ENCODE peak calls at places on chromosomes 12 and 14, in four cellular contexts. D, Q, U and O are unnamed samples.

GRCh38 chr14:82398313-82398712 is 864.7 kb upstream of the SEL1L start:
- DNase-seq in D (no peak), Q (peak; percentile 31), U (no peak), O (no peak)

GRCh38 chr12:117587646-117588287 is 226.3 kb upstream of the NOS1 start:
- DNase-seq in D (peak; percentile 22), Q (peak; percentile 65), U (peak; percentile 64), O (peak; percentile 65)

GRCh38 chr12:92987846-92988621 is 58.9 kb upstream of the EEA1 start:
- DNase-seq in D (peak; percentile 38), Q (no peak), U (peak; percentile 57), O (no peak)

GRCh38 chr14:95361373-95362179 is 41.9 kb upstream of the CLMN start:
- DNase-seq in D (no peak), Q (peak; percentile 61), U (peak; percentile 61), O (no peak)

GRCh38 chr14:100399052-100399849 is 76.1 kb downstream of the SLC25A47 start:
- DNase-seq in D (no peak), Q (no peak), U (no peak), O (no peak)

GRCh38 chr12:41220931-41221330 is 32.8 kb downstream of the PDZRN4 start:
- DNase-seq in D (no peak), Q (peak; percentile 41), U (no peak), O (no peak)

GRCh38 chr12:62603061-62603810 is 136.6 kb downstream of the MON2 start:
- DNase-seq in D (peak; percentile 87), Q (peak; percentile 84), U (peak; percentile 92), O (peak; percentile 73)

GRCh38 chr12:6792522-6793201 is 3.3 kb downstream of the CD4 start:
- DNase-seq in D (no peak), Q (no peak), U (peak; percentile 71), O (no peak)

GRCh38 chr12:127193341-127193740 is 1073.6 kb upstream of the TMEM132C start:
- DNase-seq in D (no peak), Q (no peak), U (no peak), O (no peak)

GRCh38 chr14:91911474-91912032 is 35.9 kb downstream of the FBLN5 start:
- DNase-seq in D (no peak), Q (peak; percentile 47), U (no peak), O (peak; percentile 54)

GRCh38 chr12:39499296-39499695 is 56.4 kb upstream of the KIF21A start:
- DNase-seq in D (no peak), Q (no peak), U (no peak), O (no peak)

GRCh38 chr12:125330645-125331341 is 265.6 kb downstream of the AACS start:
- DNase-seq in D (peak; percentile 20), Q (peak; percentile 63), U (peak; percentile 58), O (peak; percentile 76)

GRCh38 chr12:42343721-42344120 is 17.8 kb downstream of the PPHLN1 start:
- DNase-seq in D (no peak), Q (no peak), U (no peak), O (no peak)

GRCh38 chr12:92432724-92433281 is 270.0 kb upstream of the PLEKHG7 start:
- DNase-seq in D (no peak), Q (no peak), U (no peak), O (no peak)

GRCh38 chr12:21561158-21561557 is 35.1 kb downstream of the SPX start:
- DNase-seq in D (no peak), Q (no peak), U (no peak), O (no peak)
- TF ChIP-seq CTCF in D (no peak), Q (no peak), U (no peak), O (no peak)

GRCh38 chr12:120980800-120981368 is 2.5 kb downstream of the HNF1A start:
- DNase-seq in D (no peak), Q (no peak), U (no peak), O (no peak)

GRCh38 chr12:120979862-120980696 is 1.7 kb downstream of the HNF1A start:
- DNase-seq in D (no peak), Q (no peak), U (no peak), O (no peak)

GRCh38 chr12:120978296-120979219 is at the start of gene HNF1A:
- DNase-seq in D (no peak), Q (no peak), U (no peak), O (no peak)

GRCh38 chr12:120979220-120979861 is 998 bp downstream of the HNF1A start:
- DNase-seq in D (no peak), Q (no peak), U (no peak), O (no peak)

GRCh38 chr12:120977531-120978295 is 630 bp upstream of the HNF1A start:
- DNase-seq in D (no peak), Q (no peak), U (no peak), O (no peak)
- H3K27ac ChIP-seq in D (no peak overlapping the region), Q (no peak overlapping the region), U (no peak overlapping the region), O (no peak overlapping the region)

GRCh38 chr12:3662516-3662915 is 90.4 kb downstream of the CRACR2A start:
- DNase-seq in D (no peak), Q (no peak), U (no peak), O (no peak)

GRCh38 chr12:3661028-3661427 is 91.9 kb downstream of the CRACR2A start:
- DNase-seq in D (no peak), Q (no peak), U (no peak), O (peak; percentile 19)

GRCh38 chr12:3655331-3655900 is 97.5 kb downstream of the CRACR2A start:
- DNase-seq in D (no peak), Q (peak; percentile 51), U (no peak), O (peak; percentile 9)

GRCh38 chr12:3656946-3657622 is 95.8 kb downstream of the CRACR2A start:
- DNase-seq in D (no peak), Q (no peak), U (no peak), O (no peak)

GRCh38 chr12:3658327-3659163 is 94.4 kb downstream of the CRACR2A start:
- DNase-seq in D (no peak), Q (peak; percentile 47), U (no peak), O (no peak)
- TF ChIP-seq CTCF in D (no peak), Q (peak; percentile 41), U (peak; percentile 38), O (no peak)

GRCh38 chr14:47227051-47227600 is 448.3 kb downstream of the MDGA2 start:
- DNase-seq in D (no peak), Q (no peak), U (no peak), O (no peak)
- H3K27ac ChIP-seq in D (no peak overlapping the region), Q (no peak overlapping the region), U (no peak overlapping the region), O (no peak overlapping the region)

GRCh38 chr12:109797905-109798669 is 35.1 kb downstream of the TRPV4 start:
- DNase-seq in D (no peak), Q (no peak), U (no peak), O (no peak)
- TF ChIP-seq CTCF in D (no peak), Q (no peak), U (no peak), O (no peak)

DNA sequence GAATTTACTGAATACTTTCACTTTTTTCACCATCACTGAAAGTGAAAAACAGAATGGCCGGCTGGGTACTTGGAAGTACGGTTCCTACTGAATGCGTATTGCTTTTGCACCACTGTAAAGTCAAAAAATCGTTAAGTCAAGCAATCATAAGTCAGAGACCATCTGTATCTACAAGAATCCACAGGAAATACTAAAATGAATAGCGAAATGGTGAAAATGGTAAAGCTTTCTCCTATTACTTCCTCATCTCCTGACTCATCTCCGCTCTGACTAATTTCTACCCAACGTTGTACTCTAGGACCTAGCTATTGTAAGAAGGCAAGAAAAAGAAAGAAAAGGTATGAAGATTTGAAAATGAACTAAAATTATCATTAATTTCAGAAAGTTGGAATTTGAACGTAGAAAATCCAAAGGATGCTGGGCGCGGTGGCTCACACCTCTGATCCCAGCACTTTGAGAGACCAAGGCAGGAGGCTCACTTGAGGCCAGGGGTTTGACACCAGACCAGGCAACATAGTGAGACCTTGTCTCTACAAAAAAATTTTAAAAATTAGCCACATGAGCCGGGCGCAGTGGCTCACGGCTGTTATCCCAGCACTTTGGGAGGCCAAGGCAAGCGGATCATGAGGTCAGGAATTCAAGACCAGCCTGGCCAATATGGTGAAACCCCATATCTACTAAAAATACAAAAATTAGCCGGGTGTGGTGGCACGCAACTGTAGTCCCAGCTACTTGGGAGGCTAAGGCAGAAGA is 5.3 kb upstream of the CDCA4 start:
- DNase-seq in D (no peak), Q (no peak), U (no peak), O (peak; percentile 71)
- H3K27ac ChIP-seq in D (no peak overlapping the region), Q (no peak overlapping the region), U (no peak overlapping the region), O (peak overlapping the region; percentile 99)

DNA sequence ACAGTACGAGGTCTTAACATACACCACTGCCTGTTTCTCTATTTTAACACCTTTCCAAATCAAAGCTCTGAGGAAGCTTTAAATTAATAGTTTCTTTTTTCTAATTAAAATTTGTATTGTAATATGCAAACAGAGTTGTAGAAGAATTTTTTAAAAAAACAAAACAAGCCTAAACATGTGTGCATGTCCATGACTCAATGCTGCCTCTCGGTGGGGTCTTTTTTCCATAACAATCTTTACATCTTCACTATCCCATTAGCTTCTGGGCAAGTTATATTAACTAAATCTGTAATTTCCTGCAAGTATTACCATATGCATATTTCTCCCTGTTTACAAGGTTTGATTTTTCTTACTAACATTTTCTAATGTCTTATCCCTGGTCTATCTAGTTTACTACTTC is 143.9 kb upstream of the NAV3 start:
- DNase-seq in D (no peak), Q (no peak), U (no peak), O (no peak)
- TF ChIP-seq CTCF in D (no peak), Q (no peak), U (no peak), O (no peak)

GRCh38 chr12:18752947-18753346 is 15.0 kb downstream of the CAPZA3 start:
- DNase-seq in D (no peak), Q (no peak), U (no peak), O (no peak)
- H3K27ac ChIP-seq in D (no peak overlapping the region), Q (no peak overlapping the region), U (no peak overlapping the region), O (no peak overlapping the region)

GRCh38 chr14:30287579-30288445 is 271.1 kb upstream of the G2E3 start:
- DNase-seq in D (no peak), Q (no peak), U (no peak), O (no peak)

GRCh38 chr14:30284808-30285207 is 274.1 kb upstream of the G2E3 start:
- DNase-seq in D (no peak), Q (no peak), U (no peak), O (no peak)

GRCh38 chr14:30283822-30284446 is 275.0 kb upstream of the G2E3 start:
- DNase-seq in D (no peak), Q (peak; percentile 69), U (no peak), O (peak; percentile 28)
- TF ChIP-seq CTCF in D (no peak), Q (peak; percentile 80), U (peak; percentile 49), O (peak; percentile 75)

DNA sequence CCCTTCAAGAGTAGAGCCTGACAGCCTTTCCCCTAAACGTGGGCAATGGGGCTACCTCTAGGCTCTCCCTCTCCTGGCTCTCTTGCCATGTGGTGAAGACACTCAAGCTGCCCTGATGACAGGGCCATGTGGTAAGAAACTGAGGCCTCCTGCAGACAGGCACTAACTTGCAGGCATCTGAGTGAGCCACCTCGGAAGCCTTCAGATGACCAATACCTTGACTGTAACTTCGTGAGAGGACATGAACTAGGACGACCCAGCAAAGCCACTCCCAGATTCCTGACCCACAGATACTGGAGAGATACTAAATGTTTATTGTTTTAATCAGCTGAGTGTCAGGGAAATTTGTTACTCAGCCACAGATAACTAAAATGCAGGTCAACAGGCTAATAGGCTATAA is 96.4 kb downstream of the EFCAB11 start:
- DNase-seq in D (no peak), Q (no peak), U (no peak), O (peak; percentile 58)
- H3K27ac ChIP-seq in D (no peak overlapping the region), Q (no peak overlapping the region), U (no peak overlapping the region), O (peak overlapping the region; percentile 21)